ENCODE peak calls at places on chromosomes 7 and 10, in ten cellular contexts. Z is osteocyte, A is LHCN-M2, C is uterus, K is T1000, L is memory B cell, Y is fibroblast of the conjunctiva, R is mammary epithelial cell, Q is sciatic nerve, U is astrocyte of the hippocampus. V is an unnamed sample.

GRCh38 chr7:1744296-1745017 is 74.4 kb downstream of the ELFN1 start:
- DNase-seq in Z (no peak), A (no peak), C (no peak), K (no peak), L (no peak), Y (no peak), R (no peak), Q (no peak), U (no peak), V (no peak)

GRCh38 chr10:54402576-54402975 is 398.5 kb downstream of the PCDH15 start:
- DNase-seq in Z (no peak), A (no peak), C (no peak), K (no peak), L (no peak), Y (no peak), R (peak; percentile 32), Q (no peak), U (peak; percentile 38), V (no peak)

GRCh38 chr7:114086906-114087651 is 168.3 kb upstream of the PPP1R3A start:
- DNase-seq in Z (no peak), A (no peak), C (peak; percentile 24), K (no peak), L (peak; percentile 12), Y (no peak), R (peak; percentile 3), Q (no peak), U (peak; percentile 44), V (peak; percentile 60)

GRCh38 chr10:107865691-107866090 is 701.2 kb upstream of the SORCS1 start:
- DNase-seq in Z (no peak), A (no peak), C (no peak), K (no peak), L (no peak), Y (no peak), R (no peak), Q (no peak), U (no peak), V (no peak)

GRCh38 chr10:103852856-103853255 is 2.5 kb downstream of the SH3PXD2A start:
- DNase-seq in Z (no peak), A (no peak), C (no peak), K (no peak), L (no peak), Y (peak; percentile 22), R (no peak), Q (no peak), U (no peak), V (no peak)

GRCh38 chr10:89301721-89302445 is at the start of gene IFIT2:
- DNase-seq in Z (no peak), A (peak; percentile 93), C (peak; percentile 41), K (no peak), L (peak; percentile 38), Y (peak; percentile 63), R (peak; percentile 66), Q (no peak), U (peak; percentile 81), V (peak; percentile 2)

GRCh38 chr10:47349516-47349915 is 1.4 kb downstream of the RBP3 start:
- DNase-seq in Z (no peak), A (no peak), C (no peak), K (no peak), L (no peak), Y (no peak), R (no peak), Q (no peak), U (no peak), V (no peak)

GRCh38 chr7:101121996-101122932 is 4.6 kb upstream of the SERPINE1 start:
- DNase-seq in Z (peak; percentile 94), A (peak; percentile 100), C (peak; percentile 87), K (peak; percentile 72), L (no peak), Y (peak; percentile 91), R (peak; percentile 58), Q (peak; percentile 77), U (peak; percentile 99), V (no peak)

GRCh38 chr7:17247357-17247756 is 51.1 kb upstream of the AHR start:
- DNase-seq in Z (no peak), A (no peak), C (no peak), K (no peak), L (no peak), Y (no peak), R (no peak), Q (no peak), U (no peak), V (no peak)

GRCh38 chr7:98678215-98678614 is 61.1 kb downstream of the NPTX2 start:
- DNase-seq in Z (no peak), A (no peak), C (no peak), K (no peak), L (no peak), Y (no peak), R (no peak), Q (no peak), U (no peak), V (no peak)

GRCh38 chr10:61140765-61141392 is 196.9 kb upstream of the RHOBTB1 start:
- DNase-seq in Z (no peak), A (peak; percentile 64), C (peak; percentile 32), K (no peak), L (no peak), Y (peak; percentile 73), R (peak; percentile 41), Q (no peak), U (peak; percentile 70), V (peak; percentile 57)

GRCh38 chr10:49744924-49745605 is 17.1 kb downstream of the OGDHL start:
- DNase-seq in Z (peak; percentile 72), A (no peak), C (no peak), K (no peak), L (no peak), Y (no peak), R (no peak), Q (no peak), U (no peak), V (no peak)

GRCh38 chr7:141073173-141073640 is 657 bp upstream of the TMEM178B start:
- DNase-seq in Z (peak; percentile 86), A (peak; percentile 8), C (peak; percentile 20), K (no peak), L (no peak), Y (no peak), R (no peak), Q (peak; percentile 57), U (peak; percentile 90), V (no peak)

GRCh38 chr10:100076750-100077149 is 4.9 kb downstream of the CPN1 start:
- DNase-seq in Z (no peak), A (no peak), C (no peak), K (no peak), L (no peak), Y (no peak), R (no peak), Q (no peak), U (no peak), V (no peak)

GRCh38 chr10:97771055-97771811 is 566 bp downstream of the SFRP5 start:
- DNase-seq in Z (no peak), A (peak; percentile 17), C (no peak), K (no peak), L (no peak), Y (no peak), R (peak; percentile 55), Q (no peak), U (peak; percentile 66), V (peak; percentile 30)

GRCh38 chr10:2938869-2939268 is 128.5 kb upstream of the PFKP start:
- DNase-seq in Z (no peak), A (peak; percentile 27), C (no peak), K (no peak), L (no peak), Y (no peak), R (no peak), Q (no peak), U (no peak), V (no peak)

GRCh38 chr7:9226500-9226899 is 793.1 kb downstream of the NXPH1 start:
- DNase-seq in Z (no peak), A (no peak), C (no peak), K (no peak), L (no peak), Y (no peak), R (no peak), Q (no peak), U (no peak), V (no peak)

GRCh38 chr7:96181174-96181573 is 140.7 kb downstream of the SLC25A13 start:
- DNase-seq in Z (no peak), A (no peak), C (no peak), K (no peak), L (no peak), Y (no peak), R (no peak), Q (no peak), U (no peak), V (no peak)

GRCh38 chr10:131888186-131888604 is 12.6 kb upstream of the PPP2R2D start:
- DNase-seq in Z (no peak), A (no peak), C (no peak), K (peak; percentile 16), L (no peak), Y (no peak), R (peak; percentile 99), Q (no peak), U (no peak), V (no peak)

GRCh38 chr7:101125989-101126650 is 784 bp upstream of the SERPINE1 start:
- DNase-seq in Z (peak; percentile 91), A (peak; percentile 90), C (peak; percentile 81), K (peak; percentile 73), L (no peak), Y (peak; percentile 60), R (peak; percentile 93), Q (peak; percentile 82), U (peak; percentile 90), V (no peak)

GRCh38 chr7:76343931-76344321 is 14.9 kb downstream of the YWHAG start:
- DNase-seq in Z (no peak), A (no peak), C (no peak), K (no peak), L (no peak), Y (no peak), R (no peak), Q (no peak), U (no peak), V (no peak)

GRCh38 chr10:71326464-71326881 is 7.4 kb downstream of the SLC29A3 start:
- DNase-seq in Z (no peak), A (no peak), C (no peak), K (no peak), L (no peak), Y (no peak), R (no peak), Q (no peak), U (no peak), V (peak; percentile 72)

GRCh38 chr10:63241898-63242297 is 108.8 kb downstream of the NRBF2 start:
- DNase-seq in Z (no peak), A (no peak), C (no peak), K (no peak), L (no peak), Y (no peak), R (no peak), Q (no peak), U (no peak), V (no peak)

GRCh38 chr10:34687434-34688205 is 127.5 kb downstream of the PARD3 start:
- DNase-seq in Z (no peak), A (no peak), C (no peak), K (no peak), L (no peak), Y (no peak), R (no peak), Q (no peak), U (no peak), V (no peak)

GRCh38 chr10:33245343-33245742 is 89.1 kb downstream of the NRP1 start:
- DNase-seq in Z (no peak), A (no peak), C (no peak), K (no peak), L (no peak), Y (no peak), R (no peak), Q (no peak), U (no peak), V (no peak)

GRCh38 chr10:6348091-6348862 is 145.5 kb downstream of the PFKFB3 start:
- DNase-seq in Z (peak; percentile 49), A (no peak), C (no peak), K (no peak), L (peak; percentile 57), Y (no peak), R (no peak), Q (no peak), U (peak; percentile 84), V (no peak)

GRCh38 chr10:69460576-69461242 is 9.4 kb downstream of the TSPAN15 start:
- DNase-seq in Z (no peak), A (no peak), C (no peak), K (no peak), L (no peak), Y (no peak), R (no peak), Q (no peak), U (no peak), V (no peak)

GRCh38 chr10:100307716-100308115 is 21.2 kb upstream of the BLOC1S2 start:
- DNase-seq in Z (no peak), A (peak; percentile 35), C (no peak), K (no peak), L (no peak), Y (no peak), R (no peak), Q (no peak), U (peak; percentile 12), V (no peak)

V was measured in NCI-H2171 treated with DMSO at 0.1 percent for 48 hours.